ENCODE peak calls at places on chromosomes 7 and 10, in seven cellular contexts. H is AG08396; N is foreskin keratinocyte; R is cerebellar cortex; D is hepatocyte; P is stimulated activated CD4-positive, alpha-beta T cell treated with anti-CD3 and anti-CD28 coated beads, Interleukin-2, amount 100 ng/mL, for 48 hours; Q is NCI-H1436. M is an unnamed sample.

GRCh38 chr7:21251166-21251806 is 176.6 kb upstream of the SP4 start:
- DNase-seq in H (no peak), N (no peak), P (no peak), Q (no peak), R (no peak), D (peak), M (no peak)

GRCh38 chr7:98737176-98737575 is 120.1 kb downstream of the NPTX2 start:
- DNase-seq in R (no peak), D (no peak), H (no peak), N (no peak), Q (no peak), P (no peak), M (no peak)

GRCh38 chr7:82345886-82346285 is 97.7 kb downstream of the CACNA2D1 start:
- DNase-seq in P (no peak), D (no peak), N (no peak), Q (no peak), H (no peak), R (no peak), M (peak)

GRCh38 chr7:65371468-65371867 is 2.2 kb upstream of the ZNF92 start:
- DNase-seq in R (no peak), N (no peak), D (peak), Q (no peak), P (no peak), H (no peak), M (peak)

GRCh38 chr7:22720791-22721786 is 5.9 kb upstream of the IL6 start:
- DNase-seq in N (no peak), D (no peak), R (no peak), H (no peak), Q (no peak), P (no peak), M (peak)

GRCh38 chr10:24998044-24998443 is 17.9 kb downstream of the ENKUR start:
- DNase-seq in N (no peak), D (no peak), P (no peak), H (no peak), Q (no peak), R (no peak), M (no peak)

GRCh38 chr10:118808601-118809371 is 54.0 kb upstream of the CACUL1 start:
- DNase-seq in R (no peak), Q (no peak), P (no peak), N (no peak), H (no peak), D (no peak), M (no peak)

GRCh38 chr7:158685727-158686126 is 18.9 kb downstream of the NCAPG2 start:
- DNase-seq in P (no peak), N (no peak), D (no peak), R (no peak), H (no peak), Q (no peak), M (peak)

GRCh38 chr7:142104550-142105527 is 6.7 kb upstream of the MGAM2 start:
- DNase-seq in R (no peak), D (peak), H (no peak), Q (no peak), N (peak), P (no peak), M (no peak)

GRCh38 chr7:115678049-115678982 is 352.2 kb downstream of the TFEC start:
- DNase-seq in D (peak), Q (no peak), N (no peak), H (peak), P (no peak), R (no peak), M (peak)

GRCh38 chr7:90597527-90597871 is 1.4 kb downstream of the CDK14 start:
- DNase-seq in Q (no peak), H (no peak), P (no peak), R (no peak), D (no peak), N (no peak), M (no peak)

GRCh38 chr7:30159698-30160143 is 24.9 kb downstream of the MTURN start:
- DNase-seq in R (no peak), D (peak), N (no peak), H (peak), Q (no peak), P (no peak), M (peak)

GRCh38 chr7:16900212-16900768 is 18.5 kb upstream of the AGR3 start:
- DNase-seq in H (no peak), D (no peak), N (peak), R (no peak), P (no peak), Q (no peak), M (no peak)